ENCODE peak calls at places on chromosomes 4 and X, in six cellular contexts. One of them, this sample, is unnamed.

GRCh38 chr4:138242076-138242829 is at the start of gene SLC7A11:
- DNase-seq in CD8-positive, alpha-beta memory T cell: peak
- DNase-seq in naive thymus-derived CD8-positive, alpha-beta T cell: peak
- DNase-seq in uterus: peak
- DNase-seq in neural crest cell: peak
- DNase-seq in AG10803: peak
- DNase-seq in this sample: peak

GRCh38 chrX:139965421-139965820 is at the start of gene CXorf66:
- DNase-seq in neural crest cell: no peak
- DNase-seq in CD8-positive, alpha-beta memory T cell: no peak
- DNase-seq in AG10803: no peak
- DNase-seq in uterus: no peak
- DNase-seq in naive thymus-derived CD8-positive, alpha-beta T cell: no peak
- DNase-seq in this sample: no peak

GRCh38 chrX:24080670-24081069 is 25.9 kb downstream of the EIF2S3 start:
- DNase-seq in neural crest cell: no peak
- DNase-seq in CD8-positive, alpha-beta memory T cell: no peak
- DNase-seq in naive thymus-derived CD8-positive, alpha-beta T cell: no peak
- DNase-seq in uterus: no peak
- DNase-seq in AG10803: no peak
- DNase-seq in this sample: no peak

GRCh38 chr4:141021397-141022194 is 111.7 kb downstream of the RNF150 start:
- DNase-seq in AG10803: peak
- DNase-seq in uterus: no peak
- DNase-seq in neural crest cell: no peak
- DNase-seq in CD8-positive, alpha-beta memory T cell: no peak
- DNase-seq in naive thymus-derived CD8-positive, alpha-beta T cell: no peak
- DNase-seq in this sample: no peak

GRCh38 chr4:66307641-66308438 is 637.6 kb upstream of the EPHA5 start:
- DNase-seq in neural crest cell: no peak
- DNase-seq in AG10803: no peak
- DNase-seq in naive thymus-derived CD8-positive, alpha-beta T cell: no peak
- DNase-seq in CD8-positive, alpha-beta memory T cell: no peak
- DNase-seq in uterus: no peak
- DNase-seq in this sample: no peak

GRCh38 chr4:184166736-184167135 is 50.9 kb downstream of the ENPP6 start:
- DNase-seq in naive thymus-derived CD8-positive, alpha-beta T cell: no peak
- DNase-seq in uterus: no peak
- DNase-seq in CD8-positive, alpha-beta memory T cell: no peak
- DNase-seq in AG10803: no peak
- DNase-seq in neural crest cell: no peak
- DNase-seq in this sample: no peak

GRCh38 chrX:96791559-96791958 is 92.1 kb upstream of the RPA4 start:
- DNase-seq in CD8-positive, alpha-beta memory T cell: no peak
- DNase-seq in uterus: no peak
- DNase-seq in neural crest cell: no peak
- DNase-seq in AG10803: peak
- DNase-seq in naive thymus-derived CD8-positive, alpha-beta T cell: no peak
- DNase-seq in this sample: no peak

GRCh38 chrX:22314211-22314610 is 41.5 kb downstream of the CBLL2 start:
- DNase-seq in naive thymus-derived CD8-positive, alpha-beta T cell: no peak
- DNase-seq in neural crest cell: no peak
- DNase-seq in uterus: no peak
- DNase-seq in AG10803: no peak
- DNase-seq in CD8-positive, alpha-beta memory T cell: no peak
- DNase-seq in this sample: no peak

GRCh38 chr4:104395219-104395618 is 99.5 kb downstream of the CXXC4 start:
- DNase-seq in neural crest cell: no peak
- DNase-seq in uterus: no peak
- DNase-seq in AG10803: peak
- DNase-seq in naive thymus-derived CD8-positive, alpha-beta T cell: no peak
- DNase-seq in CD8-positive, alpha-beta memory T cell: no peak
- DNase-seq in this sample: no peak

GRCh38 chr4:156672924-156673323 is 298.7 kb downstream of the PDGFC start:
- DNase-seq in naive thymus-derived CD8-positive, alpha-beta T cell: no peak
- DNase-seq in uterus: no peak
- DNase-seq in AG10803: peak
- DNase-seq in CD8-positive, alpha-beta memory T cell: no peak
- DNase-seq in neural crest cell: no peak
- DNase-seq in this sample: no peak

GRCh38 chr4:4260185-4260751 is 12.2 kb upstream of the TMEM128 start:
- DNase-seq in AG10803: peak
- DNase-seq in neural crest cell: no peak
- DNase-seq in naive thymus-derived CD8-positive, alpha-beta T cell: peak
- DNase-seq in CD8-positive, alpha-beta memory T cell: peak
- DNase-seq in uterus: no peak
- DNase-seq in this sample: peak

GRCh38 chrX:104284407-104285000 is 29.8 kb upstream of the ESX1 start:
- DNase-seq in naive thymus-derived CD8-positive, alpha-beta T cell: no peak
- DNase-seq in CD8-positive, alpha-beta memory T cell: no peak
- DNase-seq in uterus: peak
- DNase-seq in neural crest cell: no peak
- DNase-seq in AG10803: peak
- DNase-seq in this sample: no peak

GRCh38 chrX:30027636-30028035 is 187.7 kb upstream of the MAGEB2 start:
- DNase-seq in AG10803: no peak
- DNase-seq in neural crest cell: no peak
- DNase-seq in naive thymus-derived CD8-positive, alpha-beta T cell: no peak
- DNase-seq in CD8-positive, alpha-beta memory T cell: no peak
- DNase-seq in uterus: no peak
- DNase-seq in this sample: no peak

GRCh38 chrX:24423960-24424359 is 41.1 kb upstream of the PDK3 start:
- DNase-seq in naive thymus-derived CD8-positive, alpha-beta T cell: no peak
- DNase-seq in CD8-positive, alpha-beta memory T cell: no peak
- DNase-seq in AG10803: peak
- DNase-seq in uterus: no peak
- DNase-seq in neural crest cell: no peak
- DNase-seq in this sample: no peak